ENCODE peak calls at places on chromosomes 7 and 10, in four cellular contexts. J is astrocyte of the spinal cord, K is cardiac muscle cell, Z is fibroblast of gingiva. X is an unnamed sample.

GRCh38 chr7:34104992-34105391 is 199.7 kb downstream of the BMPER start:
- DNase-seq in J (no peak), K (peak), Z (no peak), X (no peak)

GRCh38 chr10:125159932-125160855 is at the start of gene CTBP2:
- DNase-seq in J (peak), K (peak), Z (peak), X (no peak)

GRCh38 chr10:50545846-50546245 is 77.9 kb downstream of the SGMS1 start:
- DNase-seq in J (no peak), K (peak), Z (no peak), X (no peak)

GRCh38 chr10:124403548-124403947 is 15.2 kb downstream of the OAT start:
- DNase-seq in J (peak), K (peak), Z (peak), X (peak)

GRCh38 chr7:41880107-41880506 is 177.2 kb upstream of the INHBA start:
- DNase-seq in J (peak), K (peak), Z (peak), X (no peak)

GRCh38 chr7:152674860-152675760 is 831 bp downstream of the XRCC2 start:
- DNase-seq in J (peak), K (peak), Z (no peak), X (no peak)

GRCh38 chr7:80699030-80699638 is 60.7 kb downstream of the CD36 start:
- DNase-seq in J (peak), K (peak), Z (peak), X (peak)

GRCh38 chr7:1230411-1231213 is 2.1 kb upstream of the UNCX start:
- DNase-seq in J (no peak), K (no peak), Z (no peak), X (no peak)

GRCh38 chr10:116948530-116948870 is 56.5 kb downstream of the SHTN1 start:
- DNase-seq in J (no peak), K (no peak), Z (no peak), X (no peak)

GRCh38 chr10:20494474-20494873 is 402.6 kb downstream of the NEBL start:
- DNase-seq in J (peak), K (no peak), Z (peak), X (no peak)

GRCh38 chr10:963613-964012 is 24.6 kb upstream of the GTPBP4 start:
- DNase-seq in J (no peak), K (no peak), Z (no peak), X (no peak)

GRCh38 chr10:115649217-115649616 is 556.1 kb downstream of the ATRNL1 start:
- DNase-seq in J (no peak), K (no peak), Z (no peak), X (no peak)